ENCODE peak calls at places on chromosomes 2 and 18, in six cellular contexts. P is activated T-cell treated with anti-CD3 and anti-CD28 coated beads for 1 hour; R is neural progenitor cell; G is stimulated activated CD4-positive, alpha-beta T cell treated with anti-CD3 and anti-CD28 coated beads, Interleukin-4, amount 100 ng/mL, for 24 hours; W is Calu3; F is osteocyte. D is an unnamed sample.

GRCh38 chr2:32591669-32592463 is 36.0 kb upstream of the TTC27 start:
- DNase-seq in P (no peak), R (no peak), G (no peak), W (no peak), F (no peak), D (no peak)

GRCh38 chr2:27408601-27409320 is 630 bp downstream of the PPM1G start:
- DNase-seq in P (no peak), R (peak; percentile 77), G (peak; percentile 30), W (no peak), F (no peak), D (no peak)

GRCh38 chr2:235003096-235003775 is 51.4 kb downstream of the SH3BP4 start:
- DNase-seq in P (no peak), R (no peak), G (no peak), W (no peak), F (no peak), D (no peak)

GRCh38 chr18:63098014-63098981 is 221.3 kb downstream of the BCL2 start:
- DNase-seq in P (peak; percentile 12), R (no peak), G (peak; percentile 19), W (no peak), F (no peak), D (no peak)

GRCh38 chr2:176432439-176432838 is 163.2 kb downstream of the MTX2 start:
- DNase-seq in P (no peak), R (no peak), G (no peak), W (no peak), F (no peak), D (no peak)

GRCh38 chr18:13551841-13552733 is 174.3 kb downstream of the FAM210A start:
- DNase-seq in P (no peak), R (no peak), G (no peak), W (no peak), F (peak; percentile 80), D (peak; percentile 43)

GRCh38 chr2:191678437-191679110 is 638 bp downstream of the NABP1 start:
- DNase-seq in P (peak; percentile 51), R (peak; percentile 52), G (peak; percentile 68), W (peak; percentile 62), F (no peak), D (no peak)

GRCh38 chr2:183951636-183952035 is 646.7 kb upstream of the ZNF804A start:
- DNase-seq in P (no peak), R (no peak), G (no peak), W (no peak), F (no peak), D (no peak)

GRCh38 chr2:8133331-8133730 is 548.5 kb upstream of the ID2 start:
- DNase-seq in P (no peak), R (no peak), G (no peak), W (no peak), F (no peak), D (no peak)

GRCh38 chr2:43098539-43098938 is 127.9 kb downstream of the ZFP36L2 start:
- DNase-seq in P (no peak), R (no peak), G (no peak), W (no peak), F (no peak), D (no peak)

GRCh38 chr2:226726546-226726945 is 73.1 kb downstream of the IRS1 start:
- DNase-seq in P (no peak), R (no peak), G (no peak), W (no peak), F (no peak), D (no peak)

GRCh38 chr2:1867141-1867540 is 122.8 kb upstream of the PXDN start:
- DNase-seq in P (no peak), R (no peak), G (no peak), W (no peak), F (peak; percentile 72), D (no peak)

GRCh38 chr2:43171789-43172188 is 54.6 kb downstream of the ZFP36L2 start:
- DNase-seq in P (no peak), R (no peak), G (no peak), W (peak; percentile 58), F (no peak), D (no peak)

GRCh38 chr18:79738565-79739439 is 58.9 kb upstream of the KCNG2 start:
- DNase-seq in P (no peak), R (no peak), G (no peak), W (no peak), F (no peak), D (no peak)

GRCh38 chr2:150607471-150607870 is 120.0 kb upstream of the RND3 start:
- DNase-seq in P (no peak), R (no peak), G (no peak), W (no peak), F (no peak), D (no peak)

GRCh38 chr18:39620551-39621168 is 2055.1 kb upstream of the CELF4 start:
- DNase-seq in P (no peak), R (no peak), G (no peak), W (no peak), F (no peak), D (no peak)

GRCh38 chr18:46754188-46754587 is 2.7 kb downstream of the ST8SIA5 start:
- DNase-seq in P (no peak), R (no peak), G (no peak), W (no peak), F (peak; percentile 8), D (no peak)

GRCh38 chr2:9867876-9868275 is 24.6 kb downstream of the TAF1B start:
- DNase-seq in P (no peak), R (no peak), G (no peak), W (no peak), F (no peak), D (no peak)

GRCh38 chr2:39419282-39420223 is 17.5 kb downstream of the MAP4K3 start:
- DNase-seq in P (no peak), R (no peak), G (no peak), W (no peak), F (no peak), D (no peak)

GRCh38 chr2:69589973-69590652 is 53.4 kb downstream of the AAK1 start:
- DNase-seq in P (no peak), R (peak; percentile 44), G (no peak), W (no peak), F (no peak), D (no peak)

GRCh38 chr2:61620244-61621159 is 82.3 kb upstream of the XPO1 start:
- DNase-seq in P (no peak), R (no peak), G (no peak), W (peak; percentile 43), F (no peak), D (no peak)

GRCh38 chr2:131042161-131042775 is 51.0 kb downstream of the FAM168B start:
- DNase-seq in P (no peak), R (no peak), G (no peak), W (no peak), F (peak; percentile 54), D (no peak)

GRCh38 chr2:195813401-195813800 is 156.4 kb downstream of the SLC39A10 start:
- DNase-seq in P (no peak), R (no peak), G (no peak), W (no peak), F (no peak), D (no peak)

GRCh38 chr2:88832256-88832991 is 141.0 kb downstream of the RPIA start:
- DNase-seq in P (no peak), R (no peak), G (no peak), W (no peak), F (no peak), D (no peak)

GRCh38 chr18:8329186-8329771 is 280.0 kb upstream of the RAB12 start:
- DNase-seq in P (no peak), R (no peak), G (no peak), W (peak; percentile 10), F (no peak), D (no peak)

GRCh38 chr18:61876899-61877298 is 15.9 kb downstream of the RNF152 start:
- DNase-seq in P (no peak), R (peak; percentile 67), G (no peak), W (no peak), F (no peak), D (no peak)

GRCh38 chr2:188811522-188811921 is 162.7 kb upstream of the COL3A1 start:
- DNase-seq in P (no peak), R (no peak), G (no peak), W (no peak), F (no peak), D (no peak)

GRCh38 chr2:222613715-222614331 is 42.1 kb downstream of the FARSB start:
- DNase-seq in P (no peak), R (peak; percentile 73), G (no peak), W (peak; percentile 13), F (no peak), D (no peak)

GRCh38 chr2:114022360-114023085 is 132.6 kb downstream of the ACTR3 start:
- DNase-seq in P (no peak), R (no peak), G (no peak), W (peak; percentile 60), F (no peak), D (no peak)

GRCh38 chr18:42414756-42415454 is 459.9 kb downstream of the PIK3C3 start:
- DNase-seq in P (no peak), R (no peak), G (no peak), W (no peak), F (no peak), D (no peak)

GRCh38 chr2:96540136-96540535 is 3.6 kb downstream of the ARID5A start:
- DNase-seq in P (no peak), R (no peak), G (no peak), W (no peak), F (no peak), D (no peak)

D was measured in type B pancreatic cell.